ENCODE peak calls at places on chromosomes 12 and 14, in ten cellular contexts. P is Right ventricle myocardium superior; G is amygdala; E is stimulated activated CD8-positive, alpha-beta memory T cell treated with anti-CD3 and anti-CD28 coated beads, Interleukin-15, amount 100 ng/mL, for 48 hours; U is CD8-positive, alpha-beta T cell; Q is stimulated activated CD4-positive, alpha-beta T cell treated with anti-CD3 and anti-CD28 coated beads, Interleukin-2, amount 100 ng/mL, for 24 hours; Z is RCC 7860; I is B cell; Y is MM.1S; M is AG08396. O is an unnamed sample.
A peak's percentile ranks its signal among the peaks of the same experiment; 100 is the strongest.

GRCh38 chr14:57549765-57550420 is 56.2 kb upstream of the CCDC198 start:
- DNase-seq in P (no peak), Z (peak; percentile 17), M (no peak), Q (no peak), G (no peak), I (no peak), E (no peak), U (no peak), Y (no peak), O (no peak)

GRCh38 chr14:85122690-85123089 is 407.3 kb upstream of the FLRT2 start:
- DNase-seq in E (no peak), G (no peak), Y (no peak), U (no peak), I (no peak), Q (no peak), M (peak; percentile 2), Z (no peak), P (no peak), O (no peak)

GRCh38 chr12:88570103-88570502 is 10.2 kb downstream of the KITLG start:
- DNase-seq in G (no peak), E (no peak), P (no peak), Y (no peak), M (no peak), I (no peak), Z (peak; percentile 63), U (no peak), Q (no peak), O (no peak)

GRCh38 chr12:52234226-52234810 is 1.3 kb downstream of the KRT7 start:
- DNase-seq in E (no peak), U (no peak), P (no peak), Z (no peak), Y (no peak), Q (no peak), G (no peak), I (no peak), M (no peak), O (no peak)

GRCh38 chr12:52691076-52691764 is 11.0 kb upstream of the KRT1 start:
- DNase-seq in Q (peak; percentile 64), G (no peak), Z (no peak), I (no peak), U (peak; percentile 22), M (no peak), P (no peak), Y (peak; percentile 38), E (no peak), O (no peak)

GRCh38 chr12:123149828-123150272 is 1.0 kb downstream of the PITPNM2 start:
- DNase-seq in U (no peak), M (no peak), P (no peak), Y (no peak), E (no peak), G (no peak), Z (no peak), Q (no peak), I (no peak), O (no peak)

GRCh38 chr12:67772276-67773169 is 124.0 kb downstream of the DYRK2 start:
- DNase-seq in I (no peak), E (no peak), P (no peak), G (no peak), Y (no peak), Q (no peak), Z (no peak), U (no peak), M (peak; percentile 55), O (no peak)

GRCh38 chr12:16467304-16467703 is 119.9 kb downstream of the MGST1 start:
- DNase-seq in P (no peak), Z (no peak), G (no peak), U (no peak), Y (no peak), Q (no peak), I (no peak), M (no peak), E (no peak), O (no peak)

GRCh38 chr14:94631536-94632304 is 19.5 kb downstream of the SERPINA3 start:
- DNase-seq in M (no peak), E (no peak), Z (no peak), Y (no peak), Q (no peak), P (no peak), U (no peak), G (no peak), I (no peak), O (no peak)

GRCh38 chr12:124940393-124941169 is 26.1 kb upstream of the UBC start:
- DNase-seq in G (no peak), M (peak; percentile 82), P (peak; percentile 94), I (peak; percentile 84), E (peak; percentile 73), Y (peak; percentile 76), Z (peak; percentile 83), Q (peak; percentile 85), U (peak; percentile 53), O (peak; percentile 94)

GRCh38 chr12:52246720-52247621 is 13.9 kb downstream of the KRT7 start:
- DNase-seq in P (no peak), Z (peak; percentile 10), Y (no peak), I (no peak), Q (no peak), M (no peak), E (no peak), G (no peak), U (no peak), O (no peak)

GRCh38 chr14:93042968-93043940 is 72.5 kb downstream of the ITPK1 start:
- DNase-seq in Q (no peak), I (no peak), U (no peak), Z (peak; percentile 85), E (no peak), Y (no peak), P (peak; percentile 83), G (no peak), M (peak; percentile 69), O (no peak)

GRCh38 chr12:75571204-75571603 is 59.8 kb upstream of the KRR1 start:
- DNase-seq in I (no peak), Q (no peak), Z (no peak), E (no peak), P (no peak), M (no peak), Y (no peak), U (no peak), G (no peak), O (no peak)